ENCODE peak calls at places on chromosomes 13 and 19, in four cellular contexts. One of them, this sample, is unnamed.

GRCh38 chr19:29269641-29270040 is 56.7 kb upstream of the UQCRFS1 start:
- DNase-seq in lower leg skin: no peak
- DNase-seq in glutamatergic neuron: no peak
- DNase-seq in HFF-Myc: no peak
- DNase-seq in this sample: no peak

GRCh38 chr13:83881917-83882625 is at the start of gene SLITRK1:
- DNase-seq in lower leg skin: no peak
- DNase-seq in glutamatergic neuron: peak
- DNase-seq in HFF-Myc: peak
- DNase-seq in this sample: no peak

GRCh38 chr19:45769821-45770191 is 754 bp upstream of the SIX5 start:
- DNase-seq in lower leg skin: peak
- DNase-seq in glutamatergic neuron: peak
- DNase-seq in HFF-Myc: no peak
- DNase-seq in this sample: no peak

GRCh38 chr19:32901504-32902161 is 32.1 kb upstream of the SLC7A9 start:
- DNase-seq in lower leg skin: no peak
- DNase-seq in glutamatergic neuron: no peak
- DNase-seq in HFF-Myc: no peak
- DNase-seq in this sample: no peak

GRCh38 chr13:112587359-112587766 is 590 bp downstream of the TUBGCP3 start:
- DNase-seq in lower leg skin: peak
- DNase-seq in glutamatergic neuron: peak
- DNase-seq in HFF-Myc: no peak
- DNase-seq in this sample: peak

GRCh38 chr13:97113231-97114001 is 108.7 kb upstream of the MBNL2 start:
- DNase-seq in lower leg skin: no peak
- DNase-seq in glutamatergic neuron: no peak
- DNase-seq in HFF-Myc: no peak
- DNase-seq in this sample: no peak

GRCh38 chr19:49335784-49336481 is 727 bp downstream of the CD37 start:
- DNase-seq in lower leg skin: no peak
- DNase-seq in glutamatergic neuron: no peak
- DNase-seq in HFF-Myc: no peak
- DNase-seq in this sample: no peak

GRCh38 chr19:4036576-4037300 is 29.2 kb downstream of the PIAS4 start:
- DNase-seq in lower leg skin: no peak
- DNase-seq in glutamatergic neuron: no peak
- DNase-seq in HFF-Myc: no peak
- DNase-seq in this sample: no peak

GRCh38 chr13:38804061-38804460 is 117.2 kb downstream of the FREM2 start:
- DNase-seq in lower leg skin: no peak
- DNase-seq in glutamatergic neuron: no peak
- DNase-seq in HFF-Myc: no peak
- DNase-seq in this sample: no peak

GRCh38 chr13:46665630-46666482 is 112.9 kb downstream of the LRCH1 start:
- DNase-seq in lower leg skin: no peak
- DNase-seq in glutamatergic neuron: no peak
- DNase-seq in HFF-Myc: no peak
- DNase-seq in this sample: no peak

GRCh38 chr13:79682164-79682563 is 201.2 kb downstream of the NDFIP2 start:
- DNase-seq in lower leg skin: no peak
- DNase-seq in glutamatergic neuron: no peak
- DNase-seq in HFF-Myc: no peak
- DNase-seq in this sample: no peak

GRCh38 chr13:47679391-47679790 is 321.7 kb downstream of the SUCLA2 start:
- DNase-seq in lower leg skin: no peak
- DNase-seq in glutamatergic neuron: no peak
- DNase-seq in HFF-Myc: no peak
- DNase-seq in this sample: no peak

GRCh38 chr13:75195479-75196111 is 286.4 kb downstream of the TBC1D4 start:
- DNase-seq in lower leg skin: no peak
- DNase-seq in glutamatergic neuron: peak
- DNase-seq in HFF-Myc: no peak
- DNase-seq in this sample: no peak

GRCh38 chr19:12318782-12319413 is 14.5 kb downstream of the ZNF563 start:
- DNase-seq in lower leg skin: no peak
- DNase-seq in glutamatergic neuron: no peak
- DNase-seq in HFF-Myc: no peak
- DNase-seq in this sample: no peak

GRCh38 chr13:30429721-30430694 is 7.7 kb downstream of the UBE2L5 start:
- DNase-seq in lower leg skin: no peak
- DNase-seq in glutamatergic neuron: no peak
- DNase-seq in HFF-Myc: no peak
- DNase-seq in this sample: peak

GRCh38 chr13:85141425-85141824 is 657.8 kb downstream of the SLITRK6 start:
- DNase-seq in lower leg skin: no peak
- DNase-seq in glutamatergic neuron: no peak
- DNase-seq in HFF-Myc: no peak
- DNase-seq in this sample: no peak

GRCh38 chr13:92390217-92390616 is 836.4 kb upstream of the GPC6 start:
- DNase-seq in lower leg skin: no peak
- DNase-seq in glutamatergic neuron: no peak
- DNase-seq in HFF-Myc: no peak
- DNase-seq in this sample: no peak

GRCh38 chr19:18975011-18975410 is 34.0 kb upstream of the HOMER3 start:
- DNase-seq in lower leg skin: no peak
- DNase-seq in glutamatergic neuron: no peak
- DNase-seq in HFF-Myc: no peak
- DNase-seq in this sample: peak

GRCh38 chr19:41217741-41218140 is 1.3 kb upstream of the AXL start:
- DNase-seq in lower leg skin: no peak
- DNase-seq in glutamatergic neuron: no peak
- DNase-seq in HFF-Myc: no peak
- DNase-seq in this sample: no peak

GRCh38 chr19:32692727-32693061 is 1.1 kb downstream of the NUDT19 start:
- DNase-seq in lower leg skin: no peak
- DNase-seq in glutamatergic neuron: no peak
- DNase-seq in HFF-Myc: no peak
- DNase-seq in this sample: no peak

GRCh38 chr13:32894589-32895001 is 121.6 kb upstream of the KL start:
- DNase-seq in lower leg skin: no peak
- DNase-seq in glutamatergic neuron: no peak
- DNase-seq in HFF-Myc: no peak
- DNase-seq in this sample: no peak

GRCh38 chr19:58277197-58277596 is 1.6 kb upstream of the ZNF8 start:
- DNase-seq in lower leg skin: no peak
- DNase-seq in glutamatergic neuron: no peak
- DNase-seq in HFF-Myc: no peak
- DNase-seq in this sample: no peak

GRCh38 chr13:51257187-51257586 is 35.0 kb downstream of the FAM124A start:
- DNase-seq in lower leg skin: no peak
- DNase-seq in glutamatergic neuron: no peak
- DNase-seq in HFF-Myc: no peak
- DNase-seq in this sample: no peak

GRCh38 chr13:23934481-23934880 is 37.2 kb upstream of the C1QTNF9B start:
- DNase-seq in lower leg skin: no peak
- DNase-seq in glutamatergic neuron: no peak
- DNase-seq in HFF-Myc: no peak
- DNase-seq in this sample: no peak

GRCh38 chr13:25490236-25490635 is 118.5 kb downstream of the ATP8A2 start:
- DNase-seq in lower leg skin: no peak
- DNase-seq in glutamatergic neuron: no peak
- DNase-seq in HFF-Myc: no peak
- DNase-seq in this sample: no peak

GRCh38 chr19:51783373-51783772 is 11.6 kb upstream of the FPR3 start:
- DNase-seq in lower leg skin: no peak
- DNase-seq in glutamatergic neuron: no peak
- DNase-seq in HFF-Myc: no peak
- DNase-seq in this sample: no peak

GRCh38 chr19:8655340-8655709 is 24.9 kb downstream of the NFILZ start:
- DNase-seq in lower leg skin: no peak
- DNase-seq in glutamatergic neuron: no peak
- DNase-seq in HFF-Myc: no peak
- DNase-seq in this sample: peak

GRCh38 chr13:33230178-33230881 is 55.2 kb downstream of the STARD13 start:
- DNase-seq in lower leg skin: no peak
- DNase-seq in glutamatergic neuron: no peak
- DNase-seq in HFF-Myc: no peak
- DNase-seq in this sample: no peak

DNA sequence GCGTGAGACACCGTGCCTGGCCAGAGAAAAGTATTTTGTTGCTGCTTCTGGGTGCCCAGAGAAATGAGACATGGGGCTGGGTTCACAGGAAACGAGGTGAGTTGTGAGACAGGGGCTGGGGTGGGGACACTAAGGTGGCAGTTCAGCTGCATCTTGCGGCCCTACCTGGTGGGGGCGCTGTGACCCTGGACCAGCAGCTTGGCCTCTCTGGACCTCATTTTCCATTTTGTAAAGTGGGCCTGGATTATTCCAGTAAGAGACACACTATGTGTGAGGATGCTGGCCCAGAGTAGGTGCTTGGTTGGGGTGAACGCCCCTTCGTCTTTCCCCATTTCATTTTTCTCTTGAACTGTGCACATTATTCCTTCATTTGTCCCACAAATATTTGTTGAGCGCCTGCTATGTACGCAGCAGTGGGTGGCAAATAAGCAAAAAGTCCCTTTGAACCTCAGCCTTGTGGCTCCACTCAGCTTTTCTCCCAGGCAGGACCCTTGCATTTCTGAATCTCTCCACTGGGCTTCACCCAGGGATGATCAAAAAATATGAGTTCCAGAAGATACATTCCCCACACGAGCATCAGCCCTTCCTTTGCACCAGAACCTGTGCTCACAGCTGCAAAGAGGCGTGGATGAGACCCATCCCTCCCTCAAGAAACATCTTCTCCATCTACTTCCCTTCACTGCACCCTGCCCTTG is 26.6 kb upstream of the OR10H1 start:
- DNase-seq in lower leg skin: no peak
- DNase-seq in glutamatergic neuron: no peak
- DNase-seq in HFF-Myc: no peak
- DNase-seq in this sample: no peak
- TF ChIP-seq CTCF in lower leg skin: no peak
- TF ChIP-seq CTCF in glutamatergic neuron: peak
- TF ChIP-seq CTCF in HFF-Myc: no peak
- TF ChIP-seq CTCF in this sample: no peak

GRCh38 chr13:114311387-114311786 is 2.9 kb upstream of the CHAMP1 start:
- DNase-seq in lower leg skin: no peak
- DNase-seq in glutamatergic neuron: no peak
- DNase-seq in HFF-Myc: no peak
- DNase-seq in this sample: no peak

GRCh38 chr13:114311908-114312307 is 2.4 kb upstream of the CHAMP1 start:
- DNase-seq in lower leg skin: no peak
- DNase-seq in glutamatergic neuron: no peak
- DNase-seq in HFF-Myc: no peak
- DNase-seq in this sample: no peak

GRCh38 chr13:114315074-114315785 is 927 bp downstream of the CHAMP1 start:
- DNase-seq in lower leg skin: no peak
- DNase-seq in glutamatergic neuron: no peak
- DNase-seq in HFF-Myc: no peak
- DNase-seq in this sample: no peak

GRCh38 chr13:114313061-114313860 is 1.0 kb upstream of the CHAMP1 start:
- DNase-seq in lower leg skin: no peak
- DNase-seq in glutamatergic neuron: no peak
- DNase-seq in HFF-Myc: no peak
- DNase-seq in this sample: no peak

DNA sequence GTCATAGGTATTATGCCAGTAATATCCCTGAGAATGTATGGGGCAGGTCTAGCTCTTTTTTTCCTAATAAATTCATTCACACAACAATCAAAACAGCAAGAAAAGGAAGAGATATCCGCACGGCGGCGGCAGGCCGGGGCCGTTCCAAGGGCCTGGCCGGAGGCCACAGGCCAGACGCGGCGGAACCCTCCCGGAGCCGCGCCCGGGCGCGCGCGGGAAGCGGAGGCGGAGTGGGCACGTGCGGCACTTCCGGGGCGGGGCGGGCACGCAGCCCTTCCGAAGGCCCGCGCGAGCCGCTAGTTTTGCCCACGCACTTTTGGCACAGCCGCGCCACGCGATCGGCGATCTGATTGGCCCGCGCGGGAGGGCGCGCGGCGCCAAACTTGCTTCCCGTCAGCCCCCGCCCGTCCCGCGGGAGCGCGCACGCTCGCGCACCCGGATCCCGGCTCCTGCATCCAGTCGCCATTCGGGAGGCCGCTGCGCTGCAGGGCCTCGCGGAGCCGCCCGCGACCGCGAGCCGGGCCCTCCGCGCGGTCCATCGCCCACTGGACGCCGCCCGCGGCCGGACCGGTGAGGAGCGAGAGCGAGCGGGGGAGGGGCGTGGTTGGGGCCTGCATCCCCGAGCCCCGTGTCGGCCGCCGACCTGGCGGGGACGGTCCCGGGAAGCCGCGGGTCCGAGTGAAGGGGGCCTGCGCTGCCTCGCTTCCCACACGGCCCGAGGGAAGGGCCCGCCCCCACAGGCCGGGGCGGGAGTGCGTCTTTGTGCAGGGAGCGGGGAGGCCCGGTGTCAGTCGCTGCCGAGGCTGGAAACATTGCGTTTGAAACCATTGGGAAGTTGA is at the start of gene CHAMP1:
- DNase-seq in lower leg skin: peak
- DNase-seq in glutamatergic neuron: peak
- DNase-seq in HFF-Myc: peak
- DNase-seq in this sample: peak
- TF ChIP-seq CTCF in lower leg skin: no peak
- TF ChIP-seq CTCF in glutamatergic neuron: no peak
- TF ChIP-seq CTCF in HFF-Myc: no peak
- TF ChIP-seq CTCF in this sample: no peak

DNA sequence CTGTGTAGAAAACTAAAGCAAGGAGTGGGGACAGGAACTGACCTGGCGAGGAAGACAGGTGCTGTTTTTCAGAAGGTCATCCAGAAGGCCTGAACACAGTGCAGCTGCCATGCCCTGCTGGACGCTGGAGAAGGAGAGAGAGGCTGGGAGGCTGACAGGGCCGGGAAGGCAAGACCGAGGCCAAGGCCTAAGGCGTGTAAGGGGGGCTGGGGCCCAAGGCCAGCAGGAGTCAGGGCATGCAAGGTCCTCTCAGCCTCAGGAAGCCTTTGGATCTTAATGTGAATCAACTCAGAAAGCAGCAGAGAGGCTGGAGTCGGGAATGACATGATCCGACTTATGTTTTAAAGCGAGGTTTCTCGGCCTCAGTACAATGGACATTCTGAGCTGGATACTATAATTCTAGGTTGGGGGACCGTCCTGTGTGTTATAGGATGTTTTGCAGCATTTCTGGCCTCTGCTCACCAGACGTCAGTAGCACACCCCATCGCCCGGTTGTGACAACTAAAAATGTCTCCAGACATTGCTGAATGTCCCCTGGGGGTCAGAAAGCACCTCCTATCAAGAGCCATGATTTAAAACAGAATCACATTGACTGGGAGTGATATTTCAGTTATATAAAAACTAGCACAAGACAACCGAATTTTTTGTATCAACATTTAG is 530.4 kb downstream of the MYO16 start:
- DNase-seq in lower leg skin: no peak
- DNase-seq in glutamatergic neuron: no peak
- DNase-seq in HFF-Myc: no peak
- DNase-seq in this sample: no peak
- TF ChIP-seq CTCF in lower leg skin: no peak
- TF ChIP-seq CTCF in glutamatergic neuron: no peak
- TF ChIP-seq CTCF in HFF-Myc: no peak
- TF ChIP-seq CTCF in this sample: no peak

DNA sequence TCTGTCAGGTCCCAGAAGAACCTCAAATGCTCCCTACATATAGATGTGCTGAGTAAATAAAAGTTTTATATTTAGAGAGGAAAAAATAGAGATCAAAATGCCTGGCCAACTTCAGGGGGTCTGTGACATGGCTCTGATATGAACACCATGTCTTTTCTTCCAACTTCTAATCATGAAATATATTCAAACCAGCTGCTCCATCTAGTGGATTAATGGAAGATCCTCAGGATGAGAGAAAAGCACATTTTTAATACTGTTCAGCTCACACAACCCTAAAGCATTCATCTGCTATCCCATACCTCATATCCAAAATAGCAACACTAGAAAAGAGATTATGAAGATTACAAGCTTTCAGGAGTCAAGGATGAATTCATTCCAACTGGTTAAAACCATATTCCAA is 56.0 kb upstream of the DOCK9 start:
- DNase-seq in lower leg skin: no peak
- DNase-seq in glutamatergic neuron: no peak
- DNase-seq in HFF-Myc: no peak
- DNase-seq in this sample: no peak
- TF ChIP-seq CTCF in lower leg skin: no peak
- TF ChIP-seq CTCF in glutamatergic neuron: peak
- TF ChIP-seq CTCF in HFF-Myc: peak
- TF ChIP-seq CTCF in this sample: peak

This sample was measured in CD14-positive monocyte.